ENCODE peak calls at places on chromosome 22, in eight cellular contexts. One of them, this sample, is unnamed.

GRCh38 chr22:32803020-32803758 is 1.7 kb downstream of the TIMP3 start:
- DNase-seq in MM.1S: no peak
- DNase-seq in hepatocyte: no peak
- DNase-seq in GM23248: peak; percentile 89
- DNase-seq in HCT116: no peak
- DNase-seq in neural progenitor cell: peak; percentile 40
- DNase-seq in SK-N-SH: no peak
- DNase-seq in GM23338: no peak
- DNase-seq in this sample: no peak

GRCh38 chr22:19289475-19290161 is 1.9 kb downstream of the CLTCL1 start:
- DNase-seq in GM23248: peak; percentile 70
- DNase-seq in HCT116: no peak
- DNase-seq in neural progenitor cell: no peak
- DNase-seq in MM.1S: no peak
- DNase-seq in SK-N-SH: no peak
- DNase-seq in hepatocyte: peak; percentile 23
- DNase-seq in GM23338: no peak
- DNase-seq in this sample: no peak

GRCh38 chr22:45304971-45305370 is 4.8 kb upstream of the FAM118A start:
- DNase-seq in neural progenitor cell: no peak
- DNase-seq in GM23248: no peak
- DNase-seq in MM.1S: no peak
- DNase-seq in GM23338: no peak
- DNase-seq in hepatocyte: no peak
- DNase-seq in SK-N-SH: no peak
- DNase-seq in HCT116: no peak
- DNase-seq in this sample: no peak

GRCh38 chr22:29096736-29097669 is 24.2 kb downstream of the KREMEN1 start:
- DNase-seq in neural progenitor cell: peak; percentile 67
- DNase-seq in SK-N-SH: no peak
- DNase-seq in MM.1S: no peak
- DNase-seq in hepatocyte: no peak
- DNase-seq in GM23338: peak; percentile 35
- DNase-seq in GM23248: no peak
- DNase-seq in HCT116: no peak
- DNase-seq in this sample: no peak

GRCh38 chr22:18075101-18075730 is 2.6 kb upstream of the PEX26 start:
- DNase-seq in neural progenitor cell: no peak
- DNase-seq in HCT116: no peak
- DNase-seq in GM23338: no peak
- DNase-seq in MM.1S: no peak
- DNase-seq in GM23248: no peak
- DNase-seq in hepatocyte: no peak
- DNase-seq in SK-N-SH: no peak
- DNase-seq in this sample: peak; percentile 24

GRCh38 chr22:23036684-23037428 is 33.5 kb upstream of the GNAZ start:
- DNase-seq in SK-N-SH: peak; percentile 17
- DNase-seq in GM23338: no peak
- DNase-seq in HCT116: no peak
- DNase-seq in MM.1S: no peak
- DNase-seq in GM23248: peak; percentile 87
- DNase-seq in neural progenitor cell: no peak
- DNase-seq in hepatocyte: peak; percentile 49
- DNase-seq in this sample: peak; percentile 58

GRCh38 chr22:23098718-23099524 is 28.6 kb downstream of the GNAZ start:
- DNase-seq in HCT116: no peak
- DNase-seq in neural progenitor cell: no peak
- DNase-seq in SK-N-SH: no peak
- DNase-seq in GM23248: no peak
- DNase-seq in hepatocyte: no peak
- DNase-seq in MM.1S: no peak
- DNase-seq in GM23338: no peak
- DNase-seq in this sample: no peak

GRCh38 chr22:26558246-26558895 is 31.6 kb downstream of the TPST2 start:
- DNase-seq in neural progenitor cell: no peak
- DNase-seq in HCT116: no peak
- DNase-seq in SK-N-SH: no peak
- DNase-seq in GM23338: no peak
- DNase-seq in MM.1S: no peak
- DNase-seq in GM23248: peak; percentile 34
- DNase-seq in hepatocyte: no peak
- DNase-seq in this sample: no peak

GRCh38 chr22:43110927-43111623 is 525 bp downstream of the BIK start:
- DNase-seq in GM23248: peak; percentile 11
- DNase-seq in SK-N-SH: peak; percentile 46
- DNase-seq in neural progenitor cell: peak; percentile 58
- DNase-seq in GM23338: peak; percentile 64
- DNase-seq in hepatocyte: peak; percentile 69
- DNase-seq in MM.1S: peak; percentile 34
- DNase-seq in HCT116: no peak
- DNase-seq in this sample: peak; percentile 89

GRCh38 chr22:19988965-19989724 is 27.5 kb downstream of the ARVCF start:
- DNase-seq in hepatocyte: no peak
- DNase-seq in SK-N-SH: no peak
- DNase-seq in HCT116: no peak
- DNase-seq in neural progenitor cell: no peak
- DNase-seq in MM.1S: no peak
- DNase-seq in GM23338: no peak
- DNase-seq in GM23248: no peak
- DNase-seq in this sample: no peak

GRCh38 chr22:35380537-35381423 is at the start of gene HMOX1:
- DNase-seq in HCT116: peak; percentile 51
- DNase-seq in SK-N-SH: peak; percentile 92
- DNase-seq in hepatocyte: peak; percentile 96
- DNase-seq in GM23338: peak; percentile 91
- DNase-seq in neural progenitor cell: peak; percentile 91
- DNase-seq in MM.1S: peak; percentile 88
- DNase-seq in GM23248: peak; percentile 98
- DNase-seq in this sample: peak; percentile 51

GRCh38 chr22:25448435-25449051 is 115.9 kb upstream of the GRK3 start:
- DNase-seq in SK-N-SH: peak; percentile 41
- DNase-seq in GM23338: peak; percentile 25
- DNase-seq in MM.1S: no peak
- DNase-seq in neural progenitor cell: peak; percentile 28
- DNase-seq in HCT116: no peak
- DNase-seq in GM23248: peak; percentile 64
- DNase-seq in hepatocyte: peak; percentile 30
- DNase-seq in this sample: peak; percentile 21

GRCh38 chr22:44023404-44024287 is 456 bp upstream of the PARVB start:
- DNase-seq in GM23338: peak; percentile 75
- DNase-seq in neural progenitor cell: peak; percentile 73
- DNase-seq in HCT116: no peak
- DNase-seq in hepatocyte: peak; percentile 65
- DNase-seq in SK-N-SH: peak; percentile 87
- DNase-seq in MM.1S: peak; percentile 54
- DNase-seq in GM23248: peak; percentile 71
- DNase-seq in this sample: no peak

GRCh38 chr22:23401111-23401909 is 178.8 kb downstream of the IGLL1 start:
- DNase-seq in HCT116: no peak
- DNase-seq in GM23248: peak; percentile 86
- DNase-seq in neural progenitor cell: no peak
- DNase-seq in GM23338: no peak
- DNase-seq in SK-N-SH: no peak
- DNase-seq in MM.1S: no peak
- DNase-seq in hepatocyte: peak; percentile 47
- DNase-seq in this sample: no peak

GRCh38 chr22:45328822-45329535 is 19.2 kb downstream of the FAM118A start:
- DNase-seq in HCT116: no peak
- DNase-seq in GM23338: no peak
- DNase-seq in neural progenitor cell: no peak
- DNase-seq in hepatocyte: no peak
- DNase-seq in GM23248: no peak
- DNase-seq in SK-N-SH: peak; percentile 77
- DNase-seq in MM.1S: no peak
- DNase-seq in this sample: no peak

DNA sequence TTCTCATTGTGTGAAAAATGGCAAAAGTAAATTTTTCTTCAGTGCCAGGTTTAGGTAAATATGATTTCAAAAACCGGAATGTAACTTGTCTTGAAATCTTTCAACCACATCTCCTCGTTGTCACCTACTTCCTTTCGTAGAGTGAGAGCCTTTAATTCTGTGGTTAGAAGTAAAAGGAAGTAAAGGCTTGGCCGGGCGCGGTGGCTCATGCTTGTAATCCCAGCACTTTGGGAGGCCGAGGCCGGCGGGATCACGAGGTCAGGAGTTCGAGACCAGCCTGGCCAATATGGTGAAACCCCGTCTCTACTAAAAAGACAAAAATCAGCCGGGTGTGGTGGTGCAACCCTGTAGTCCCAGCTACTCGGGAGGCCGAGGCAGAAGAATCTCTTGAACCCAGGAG is 29.8 kb downstream of the SGSM3 start:
- DNase-seq in SK-N-SH: no peak
- DNase-seq in neural progenitor cell: no peak
- DNase-seq in GM23338: no peak
- DNase-seq in hepatocyte: no peak
- DNase-seq in MM.1S: no peak
- DNase-seq in HCT116: no peak
- DNase-seq in GM23248: no peak
- DNase-seq in this sample: peak; percentile 91
- TF ChIP-seq EZH2phosphoT487 in SK-N-SH: no peak
- TF ChIP-seq EZH2phosphoT487 in neural progenitor cell: no peak
- TF ChIP-seq EZH2phosphoT487 in GM23338: no peak
- TF ChIP-seq EZH2phosphoT487 in hepatocyte: no peak
- TF ChIP-seq EZH2phosphoT487 in MM.1S: no peak
- TF ChIP-seq EZH2phosphoT487 in HCT116: no peak
- TF ChIP-seq EZH2phosphoT487 in GM23248: no peak
- TF ChIP-seq EZH2phosphoT487 in this sample: no peak

GRCh38 chr22:39611360-39611759 is 40.8 kb downstream of the CACNA1I start:
- DNase-seq in neural progenitor cell: no peak
- DNase-seq in SK-N-SH: no peak
- DNase-seq in GM23338: no peak
- DNase-seq in GM23248: no peak
- DNase-seq in HCT116: no peak
- DNase-seq in hepatocyte: no peak
- DNase-seq in MM.1S: no peak
- DNase-seq in this sample: no peak
- H3K27ac ChIP-seq in neural progenitor cell: no peak overlapping the region
- H3K27ac ChIP-seq in SK-N-SH: no peak overlapping the region
- H3K27ac ChIP-seq in GM23338: no peak overlapping the region
- H3K27ac ChIP-seq in GM23248: no peak overlapping the region
- H3K27ac ChIP-seq in HCT116: no peak overlapping the region
- H3K27ac ChIP-seq in hepatocyte: no peak overlapping the region
- H3K27ac ChIP-seq in MM.1S: no peak overlapping the region
- H3K27ac ChIP-seq in this sample: no peak overlapping the region

GRCh38 chr22:49433717-49434611 is 393.7 kb downstream of the BRD1 start:
- DNase-seq in hepatocyte: no peak
- DNase-seq in GM23338: no peak
- DNase-seq in neural progenitor cell: peak; percentile 35
- DNase-seq in SK-N-SH: peak; percentile 60
- DNase-seq in GM23248: no peak
- DNase-seq in MM.1S: no peak
- DNase-seq in HCT116: no peak
- DNase-seq in this sample: peak; percentile 2

GRCh38 chr22:49432211-49432905 is 395.3 kb downstream of the BRD1 start:
- DNase-seq in HCT116: no peak
- DNase-seq in hepatocyte: no peak
- DNase-seq in neural progenitor cell: no peak
- DNase-seq in GM23248: no peak
- DNase-seq in SK-N-SH: no peak
- DNase-seq in MM.1S: no peak
- DNase-seq in GM23338: no peak
- DNase-seq in this sample: no peak

GRCh38 chr22:49431559-49431958 is 396.1 kb downstream of the BRD1 start:
- DNase-seq in HCT116: no peak
- DNase-seq in hepatocyte: no peak
- DNase-seq in GM23338: no peak
- DNase-seq in MM.1S: no peak
- DNase-seq in neural progenitor cell: no peak
- DNase-seq in GM23248: no peak
- DNase-seq in SK-N-SH: no peak
- DNase-seq in this sample: no peak

GRCh38 chr22:49435596-49435995 is 392.1 kb downstream of the BRD1 start:
- DNase-seq in GM23248: no peak
- DNase-seq in SK-N-SH: no peak
- DNase-seq in hepatocyte: no peak
- DNase-seq in neural progenitor cell: no peak
- DNase-seq in GM23338: no peak
- DNase-seq in MM.1S: no peak
- DNase-seq in HCT116: no peak
- DNase-seq in this sample: no peak

DNA sequence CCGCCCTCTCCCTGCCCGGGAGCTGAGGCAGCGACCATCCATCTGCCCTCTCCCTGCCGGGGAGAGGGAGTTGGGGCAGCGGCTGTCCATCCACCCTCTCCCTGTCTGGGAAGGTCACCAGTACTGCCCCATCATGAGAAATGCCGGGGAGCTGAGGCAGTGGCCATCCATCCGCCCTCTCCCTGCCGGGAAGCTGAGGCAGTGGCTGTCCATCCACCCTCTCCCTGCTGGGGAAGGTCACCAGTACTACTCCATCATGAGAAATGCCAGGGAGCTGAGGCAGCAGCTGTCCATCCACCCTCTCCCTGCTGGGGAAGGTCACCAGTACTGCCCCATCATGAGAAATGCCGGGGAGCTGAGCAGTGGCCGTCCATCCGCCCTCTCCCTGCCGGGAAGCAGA is 394.6 kb downstream of the BRD1 start:
- DNase-seq in hepatocyte: no peak
- DNase-seq in MM.1S: no peak
- DNase-seq in SK-N-SH: no peak
- DNase-seq in HCT116: no peak
- DNase-seq in GM23248: no peak
- DNase-seq in neural progenitor cell: no peak
- DNase-seq in GM23338: no peak
- DNase-seq in this sample: no peak
- H3K4me3 ChIP-seq in hepatocyte: no peak overlapping the region
- H3K4me3 ChIP-seq in MM.1S: no peak overlapping the region
- H3K4me3 ChIP-seq in SK-N-SH: no peak overlapping the region
- H3K4me3 ChIP-seq in HCT116: no peak overlapping the region
- H3K4me3 ChIP-seq in GM23248: no peak overlapping the region
- H3K4me3 ChIP-seq in neural progenitor cell: no peak overlapping the region
- H3K4me3 ChIP-seq in GM23338: no peak overlapping the region
- H3K4me3 ChIP-seq in this sample: no peak overlapping the region

GRCh38 chr22:31088233-31088986 is 7.3 kb downstream of the SMTN start:
- DNase-seq in HCT116: no peak
- DNase-seq in neural progenitor cell: no peak
- DNase-seq in MM.1S: no peak
- DNase-seq in GM23338: no peak
- DNase-seq in hepatocyte: peak; percentile 5
- DNase-seq in SK-N-SH: peak; percentile 5
- DNase-seq in GM23248: no peak
- DNase-seq in this sample: no peak

GRCh38 chr22:31089101-31090100 is 8.3 kb downstream of the SMTN start:
- DNase-seq in GM23338: peak; percentile 59
- DNase-seq in MM.1S: peak; percentile 33
- DNase-seq in GM23248: peak; percentile 64
- DNase-seq in HCT116: no peak
- DNase-seq in SK-N-SH: peak; percentile 90
- DNase-seq in neural progenitor cell: peak; percentile 61
- DNase-seq in hepatocyte: peak; percentile 61
- DNase-seq in this sample: peak; percentile 64

GRCh38 chr22:31085928-31086327 is 4.8 kb downstream of the SMTN start:
- DNase-seq in GM23248: no peak
- DNase-seq in HCT116: no peak
- DNase-seq in SK-N-SH: peak; percentile 16
- DNase-seq in neural progenitor cell: no peak
- DNase-seq in hepatocyte: no peak
- DNase-seq in MM.1S: no peak
- DNase-seq in GM23338: no peak
- DNase-seq in this sample: no peak

GRCh38 chr22:31086703-31087330 is 5.7 kb downstream of the SMTN start:
- DNase-seq in hepatocyte: peak; percentile 9
- DNase-seq in MM.1S: no peak
- DNase-seq in HCT116: no peak
- DNase-seq in SK-N-SH: peak; percentile 13
- DNase-seq in GM23248: no peak
- DNase-seq in neural progenitor cell: no peak
- DNase-seq in GM23338: no peak
- DNase-seq in this sample: no peak

GRCh38 chr22:31087744-31088215 is 6.7 kb downstream of the SMTN start:
- DNase-seq in GM23248: no peak
- DNase-seq in hepatocyte: no peak
- DNase-seq in GM23338: no peak
- DNase-seq in MM.1S: no peak
- DNase-seq in HCT116: no peak
- DNase-seq in SK-N-SH: peak; percentile 8
- DNase-seq in neural progenitor cell: no peak
- DNase-seq in this sample: no peak
- TF ChIP-seq EZH2phosphoT487 in GM23248: no peak
- TF ChIP-seq EZH2phosphoT487 in hepatocyte: no peak
- TF ChIP-seq EZH2phosphoT487 in GM23338: no peak
- TF ChIP-seq EZH2phosphoT487 in MM.1S: no peak
- TF ChIP-seq EZH2phosphoT487 in HCT116: no peak
- TF ChIP-seq EZH2phosphoT487 in SK-N-SH: no peak
- TF ChIP-seq EZH2phosphoT487 in neural progenitor cell: no peak
- TF ChIP-seq EZH2phosphoT487 in this sample: no peak